ENCODE peak calls at places on chromosomes 12 and 14, in ten cellular contexts. B, C, Z, M, S, D, U, T, L and V are unnamed samples.

GRCh38 chr14:99647407-99647806 is 2.5 kb downstream of the HHIPL1 start:
- DNase-seq in M (no peak), T (no peak), U (no peak), B (peak), D (no peak), Z (no peak), S (no peak), L (no peak), C (no peak), V (no peak)

GRCh38 chr12:82519508-82519907 is 161.2 kb downstream of the METTL25 start:
- DNase-seq in C (no peak), T (no peak), B (no peak), U (no peak), M (no peak), D (no peak), Z (no peak), L (no peak), S (no peak), V (no peak)

GRCh38 chr12:67453181-67453580 is 184.0 kb downstream of the CAND1 start:
- DNase-seq in C (no peak), L (no peak), U (no peak), S (no peak), Z (no peak), B (no peak), T (no peak), D (no peak), M (no peak), V (no peak)

GRCh38 chr12:28583771-28584261 is 393.6 kb downstream of the CCDC91 start:
- DNase-seq in U (peak), C (peak), L (peak), M (no peak), B (no peak), Z (no peak), D (peak), S (no peak), T (no peak), V (peak)

GRCh38 chr14:75489480-75489837 is 32.8 kb upstream of the BATF start:
- DNase-seq in T (no peak), Z (no peak), M (no peak), C (no peak), L (no peak), S (no peak), U (no peak), B (no peak), D (no peak), V (no peak)

GRCh38 chr12:116882742-116883141 is 1.5 kb upstream of the HRK start:
- DNase-seq in T (no peak), M (no peak), L (no peak), S (no peak), Z (peak), C (no peak), D (peak), B (no peak), U (peak), V (peak)

GRCh38 chr12:12353807-12354206 is 3.1 kb upstream of the BORCS5 start:
- DNase-seq in S (no peak), M (no peak), B (no peak), D (no peak), L (no peak), C (no peak), U (no peak), Z (no peak), T (no peak), V (no peak)

GRCh38 chr12:92562063-92562734 is 140.6 kb upstream of the PLEKHG7 start:
- DNase-seq in S (no peak), Z (no peak), C (no peak), M (no peak), D (no peak), L (no peak), B (no peak), T (no peak), U (no peak), V (no peak)

GRCh38 chr14:97185186-97185585 is 388.0 kb downstream of the VRK1 start:
- DNase-seq in M (no peak), C (no peak), T (no peak), L (no peak), D (peak), Z (peak), B (no peak), U (peak), S (no peak), V (peak)

GRCh38 chr14:91357272-91357671 is 60.3 kb downstream of the CCDC88C start:
- DNase-seq in Z (no peak), S (no peak), L (no peak), B (no peak), M (no peak), D (peak), C (no peak), T (no peak), U (no peak), V (no peak)

GRCh38 chr12:71756054-71756675 is 1.5 kb downstream of the RAB21 start:
- DNase-seq in U (no peak), Z (no peak), S (no peak), C (no peak), T (no peak), M (no peak), L (no peak), D (no peak), B (no peak), V (no peak)

GRCh38 chr14:75175677-75176141 is 703 bp downstream of the TMED10 start:
- DNase-seq in U (no peak), B (no peak), Z (no peak), T (no peak), S (no peak), C (no peak), L (no peak), M (no peak), D (no peak), V (no peak)

GRCh38 chr12:102513739-102514138 is 33.4 kb upstream of the IGF1 start:
- DNase-seq in S (no peak), T (no peak), M (no peak), U (no peak), L (no peak), B (no peak), D (no peak), C (no peak), Z (no peak), V (no peak)